ENCODE peak calls at places on chromosome 1, in ten cellular contexts. G, N, J, X, B, E, C, R, O and S are unnamed samples.
A peak's percentile ranks its signal among the peaks of the same experiment; 100 is the strongest.

GRCh38 chr1:244046907-244047738 is 4.0 kb upstream of the ZBTB18 start:
- DNase-seq in G (no peak), N (no peak), J (no peak), X (no peak), B (no peak), E (no peak), C (no peak), R (no peak), O (no peak), S (peak; percentile 67)

GRCh38 chr1:59698386-59698785 is 116.4 kb upstream of the HOOK1 start:
- DNase-seq in G (no peak), N (no peak), J (no peak), X (no peak), B (no peak), E (no peak), C (no peak), R (no peak), O (no peak), S (no peak)

GRCh38 chr1:20840731-20841130 is 53.6 kb upstream of the HP1BP3 start:
- DNase-seq in G (peak; percentile 55), N (no peak), J (no peak), X (no peak), B (no peak), E (no peak), C (no peak), R (no peak), O (no peak), S (no peak)

GRCh38 chr1:243473281-243474210 is 217.7 kb downstream of the SDCCAG8 start:
- DNase-seq in G (no peak), N (no peak), J (no peak), X (no peak), B (no peak), E (no peak), C (no peak), R (no peak), O (no peak), S (no peak)

GRCh38 chr1:110188116-110188618 is 21.9 kb upstream of the KCNC4 start:
- DNase-seq in G (no peak), N (no peak), J (peak; percentile 46), X (no peak), B (no peak), E (no peak), C (no peak), R (no peak), O (no peak), S (no peak)

GRCh38 chr1:221327954-221328353 is 413.9 kb downstream of the DUSP10 start:
- DNase-seq in G (no peak), N (no peak), J (no peak), X (no peak), B (no peak), E (no peak), C (no peak), R (no peak), O (no peak), S (no peak)

GRCh38 chr1:112549590-112549989 is 40.8 kb downstream of the WNT2B start:
- DNase-seq in G (no peak), N (no peak), J (no peak), X (no peak), B (no peak), E (no peak), C (no peak), R (no peak), O (no peak), S (no peak)

GRCh38 chr1:224558904-224559303 is 57.2 kb upstream of the CNIH3 start:
- DNase-seq in G (no peak), N (no peak), J (no peak), X (no peak), B (no peak), E (no peak), C (no peak), R (no peak), O (no peak), S (no peak)

GRCh38 chr1:154936416-154937050 is at the start of gene PMVK:
- DNase-seq in G (peak; percentile 97), N (peak; percentile 97), J (peak; percentile 97), X (peak; percentile 97), B (peak; percentile 97), E (peak; percentile 99), C (peak; percentile 96), R (peak; percentile 96), O (peak; percentile 86), S (peak; percentile 97)
- TF ChIP-seq POLR2A in G (peak; percentile 81), N (peak; percentile 81), J (peak; percentile 46), X (peak; percentile 80), B (peak; percentile 17), E (no peak), C (no peak), R (peak; percentile 76), O (peak; percentile 46), S (peak; percentile 88)

GRCh38 chr1:158019177-158019868 is 25.9 kb downstream of the KIRREL1 start:
- DNase-seq in G (no peak), N (peak; percentile 38), J (peak; percentile 52), X (peak; percentile 76), B (peak; percentile 62), E (no peak), C (no peak), R (peak; percentile 73), O (no peak), S (peak; percentile 56)
- H3K4me3 ChIP-seq in G (no peak overlapping the region), N (no peak overlapping the region), J (no peak overlapping the region), X (no peak overlapping the region), B (no peak overlapping the region), E (peak overlapping the region; percentile 4), C (no peak overlapping the region), R (peak overlapping the region; percentile 51), O (no peak overlapping the region), S (no peak overlapping the region)

GRCh38 chr1:153775432-153776311 is 465 bp downstream of the SLC27A3 start:
- DNase-seq in G (peak; percentile 73), N (peak; percentile 81), J (peak; percentile 71), X (peak; percentile 26), B (peak; percentile 76), E (no peak), C (peak; percentile 77), R (peak; percentile 42), O (no peak), S (peak; percentile 68)
- TF ChIP-seq POLR2A in G (no peak), N (peak; percentile 43), J (no peak), X (no peak), B (no peak), E (no peak), C (no peak), R (peak; percentile 47), O (no peak), S (peak; percentile 62)

DNA sequence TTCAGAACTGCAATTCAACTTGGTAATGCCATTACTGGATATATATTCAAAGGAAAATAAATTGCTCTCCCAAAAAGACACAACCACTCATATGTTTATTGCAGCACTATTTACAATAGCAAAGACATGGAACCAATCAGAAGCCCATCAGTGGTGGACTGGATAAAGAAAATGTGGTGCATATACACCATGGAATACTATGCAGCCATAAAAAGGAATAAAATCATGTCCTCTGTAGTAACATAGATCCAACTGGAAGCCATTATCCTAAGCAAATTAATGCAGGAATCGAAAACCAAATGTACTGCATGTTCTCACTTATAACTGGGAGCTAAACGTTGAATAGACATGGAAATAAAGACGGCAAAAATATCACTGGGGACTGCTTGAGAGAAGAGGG is 117.0 kb downstream of the MAP3K21 start:
- DNase-seq in G (no peak), N (no peak), J (no peak), X (no peak), B (no peak), E (no peak), C (no peak), R (no peak), O (no peak), S (no peak)
- H3K4me3 ChIP-seq in G (no peak overlapping the region), N (no peak overlapping the region), J (no peak overlapping the region), X (no peak overlapping the region), B (no peak overlapping the region), E (no peak overlapping the region), C (no peak overlapping the region), R (no peak overlapping the region), O (no peak overlapping the region), S (no peak overlapping the region)

GRCh38 chr1:117061986-117062415 is 1.9 kb downstream of the TTF2 start:
- DNase-seq in G (no peak), N (no peak), J (no peak), X (no peak), B (no peak), E (no peak), C (no peak), R (no peak), O (no peak), S (no peak)

GRCh38 chr1:117058810-117059209 is 1.3 kb upstream of the TTF2 start:
- DNase-seq in G (no peak), N (no peak), J (no peak), X (no peak), B (no peak), E (no peak), C (no peak), R (no peak), O (no peak), S (no peak)

GRCh38 chr1:117059334-117059677 is 820 bp upstream of the TTF2 start:
- DNase-seq in G (no peak), N (peak; percentile 78), J (peak; percentile 44), X (peak; percentile 36), B (peak; percentile 7), E (peak; percentile 90), C (peak; percentile 76), R (peak; percentile 31), O (no peak), S (peak; percentile 83)

GRCh38 chr1:117060441-117061317 is 553 bp downstream of the TTF2 start:
- DNase-seq in G (peak; percentile 67), N (peak; percentile 34), J (no peak), X (peak; percentile 71), B (no peak), E (no peak), C (no peak), R (peak; percentile 21), O (no peak), S (peak; percentile 55)

DNA sequence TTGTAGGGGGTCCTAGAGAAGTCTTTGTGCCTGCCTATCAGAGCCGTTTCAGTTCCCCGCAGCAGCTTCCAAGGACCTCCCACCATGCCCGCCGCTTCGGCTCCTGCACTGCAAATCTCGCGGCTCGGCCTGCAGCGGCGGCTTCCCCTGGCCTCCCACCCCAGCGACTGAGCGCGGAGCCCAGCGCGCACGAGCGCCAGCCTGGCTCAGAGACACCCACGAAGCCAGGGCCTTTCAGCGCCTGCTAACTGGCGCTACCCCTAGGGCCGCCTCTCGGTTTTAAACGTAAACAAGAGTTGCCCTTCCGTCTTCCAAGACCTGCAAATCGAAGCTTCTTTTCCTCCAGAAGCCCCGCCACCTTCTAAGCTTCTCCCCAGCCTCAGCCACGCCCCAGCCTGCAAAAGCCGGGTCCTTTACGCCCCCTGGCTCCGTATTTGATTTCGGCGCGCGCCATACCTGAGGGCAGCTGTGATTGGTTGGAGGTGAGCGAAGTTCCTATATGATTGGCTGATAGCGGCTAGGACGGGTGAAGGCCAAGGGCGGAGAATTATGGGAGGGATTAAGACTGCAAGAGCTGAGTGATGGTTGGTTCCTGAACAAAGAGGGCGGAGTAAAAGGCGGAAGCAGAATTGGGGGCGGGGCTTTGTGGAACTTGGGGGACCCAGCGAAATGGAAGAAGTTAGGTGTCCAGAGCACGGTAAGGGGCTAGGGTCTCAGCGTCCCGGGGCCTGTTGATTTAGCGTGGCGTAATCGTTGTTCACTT is at the start of gene TTF2:
- DNase-seq in G (peak; percentile 98), N (peak; percentile 95), J (peak; percentile 92), X (peak; percentile 94), B (peak; percentile 95), E (peak; percentile 99), C (peak; percentile 93), R (peak; percentile 99), O (peak; percentile 86), S (peak; percentile 95)
- TF ChIP-seq POLR2A in G (peak; percentile 96), N (peak; percentile 68), J (peak; percentile 13), X (peak; percentile 47), B (no peak), E (no peak), C (no peak), R (peak; percentile 62), O (no peak), S (no peak)